ENCODE peak calls at places on chromosome 21, in eight cellular contexts. X, U, Q, Z, K, D, J and C are unnamed samples.

GRCh38 chr21:34020005-34020847 is 53.2 kb upstream of the MRPS6 start:
- DNase-seq in X (no peak), U (no peak), Q (peak; percentile 19), Z (peak; percentile 44), K (no peak), D (no peak), J (no peak), C (no peak)

GRCh38 chr21:30434033-30434631 is 4.1 kb downstream of the KRTAP13-4 start:
- DNase-seq in X (peak; percentile 2), U (no peak), Q (peak; percentile 62), Z (no peak), K (no peak), D (no peak), J (no peak), C (no peak)

GRCh38 chr21:39348040-39348354 is 891 bp downstream of the HMGN1 start:
- DNase-seq in X (no peak), U (no peak), Q (no peak), Z (no peak), K (no peak), D (no peak), J (no peak), C (no peak)

GRCh38 chr21:41766883-41767605 is at the start of gene RIPK4:
- DNase-seq in X (no peak), U (no peak), Q (peak; percentile 95), Z (no peak), K (no peak), D (peak; percentile 91), J (no peak), C (peak; percentile 92)

GRCh38 chr21:28975401-28975800 is 17.3 kb downstream of the LTN1 start:
- DNase-seq in X (peak; percentile 73), U (no peak), Q (no peak), Z (no peak), K (peak; percentile 31), D (no peak), J (no peak), C (no peak)

GRCh38 chr21:18285379-18285778 is 40.7 kb downstream of the CHODL start:
- DNase-seq in X (no peak), U (no peak), Q (no peak), Z (no peak), K (no peak), D (no peak), J (no peak), C (no peak)

GRCh38 chr21:38743772-38744529 is 61.8 kb upstream of the ETS2 start:
- DNase-seq in X (no peak), U (no peak), Q (no peak), Z (no peak), K (no peak), D (no peak), J (peak; percentile 56), C (no peak)

GRCh38 chr21:39934895-39935294 is 67.7 kb downstream of the PCP4 start:
- DNase-seq in X (no peak), U (no peak), Q (no peak), Z (no peak), K (no peak), D (no peak), J (no peak), C (no peak)

GRCh38 chr21:15138475-15138874 is 73.7 kb upstream of the NRIP1 start:
- DNase-seq in X (no peak), U (no peak), Q (no peak), Z (no peak), K (no peak), D (no peak), J (no peak), C (no peak)

GRCh38 chr21:38769253-38769780 is 36.4 kb upstream of the ETS2 start:
- DNase-seq in X (no peak), U (peak; percentile 81), Q (no peak), Z (no peak), K (no peak), D (no peak), J (no peak), C (no peak)

GRCh38 chr21:41858466-41859296 is 20.5 kb downstream of the PRDM15 start:
- DNase-seq in X (no peak), U (no peak), Q (no peak), Z (no peak), K (no peak), D (peak; percentile 56), J (no peak), C (no peak)

GRCh38 chr21:39072468-39072867 is 110.8 kb downstream of the PSMG1 start:
- DNase-seq in X (no peak), U (no peak), Q (no peak), Z (no peak), K (no peak), D (no peak), J (no peak), C (no peak)

GRCh38 chr21:42406201-42406601 is 2.5 kb downstream of the UBASH3A start:
- DNase-seq in X (no peak), U (no peak), Q (no peak), Z (peak; percentile 39), K (no peak), D (peak; percentile 39), J (no peak), C (no peak)

GRCh38 chr21:46129846-46130651 is 25.3 kb downstream of the FTCD start:
- DNase-seq in X (no peak), U (no peak), Q (no peak), Z (no peak), K (no peak), D (no peak), J (no peak), C (no peak)

GRCh38 chr21:25405991-25406390 is 201.3 kb downstream of the MRPL39 start:
- DNase-seq in X (no peak), U (no peak), Q (no peak), Z (no peak), K (no peak), D (no peak), J (no peak), C (no peak)

GRCh38 chr21:38236232-38236631 is 20.6 kb upstream of the KCNJ15 start:
- DNase-seq in X (no peak), U (no peak), Q (peak; percentile 36), Z (no peak), K (no peak), D (no peak), J (no peak), C (no peak)

GRCh38 chr21:41819236-41819855 is 52.5 kb upstream of the RIPK4 start:
- DNase-seq in X (no peak), U (no peak), Q (no peak), Z (no peak), K (no peak), D (peak; percentile 57), J (no peak), C (no peak)

GRCh38 chr21:38817371-38818335 is 11.9 kb downstream of the ETS2 start:
- DNase-seq in X (no peak), U (no peak), Q (peak; percentile 73), Z (no peak), K (no peak), D (no peak), J (peak; percentile 12), C (no peak)

GRCh38 chr21:36703626-36704280 is 4.8 kb downstream of the SIM2 start:
- DNase-seq in X (no peak), U (no peak), Q (no peak), Z (no peak), K (no peak), D (peak; percentile 53), J (no peak), C (peak; percentile 68)

GRCh38 chr21:36704281-36704957 is 5.5 kb downstream of the SIM2 start:
- DNase-seq in X (no peak), U (no peak), Q (no peak), Z (no peak), K (no peak), D (no peak), J (no peak), C (no peak)

GRCh38 chr21:36706482-36706852 is 7.6 kb downstream of the SIM2 start:
- DNase-seq in X (no peak), U (no peak), Q (no peak), Z (no peak), K (no peak), D (no peak), J (no peak), C (no peak)

GRCh38 chr21:36705679-36706481 is 7.0 kb downstream of the SIM2 start:
- DNase-seq in X (no peak), U (no peak), Q (no peak), Z (no peak), K (no peak), D (no peak), J (no peak), C (peak; percentile 82)

GRCh38 chr21:36704958-36705678 is 6.2 kb downstream of the SIM2 start:
- DNase-seq in X (no peak), U (no peak), Q (no peak), Z (no peak), K (no peak), D (no peak), J (no peak), C (no peak)
- H3K4me3 ChIP-seq in X (no peak overlapping the region), U (no peak overlapping the region), Q (no peak overlapping the region), Z (no peak overlapping the region), K (no peak overlapping the region), D (no peak overlapping the region), J (no peak overlapping the region), C (no peak overlapping the region)

GRCh38 chr21:32921632-32922230 is 104.0 kb upstream of the OLIG2 start:
- DNase-seq in X (no peak), U (no peak), Q (peak; percentile 11), Z (peak; percentile 42), K (no peak), D (peak; percentile 72), J (no peak), C (peak; percentile 57)
- TF ChIP-seq CTCF in X (peak; percentile 74), U (peak; percentile 52), Q (peak; percentile 14), Z (peak; percentile 45), K (peak; percentile 38), D (peak; percentile 52), J (no peak), C (no peak)

DNA sequence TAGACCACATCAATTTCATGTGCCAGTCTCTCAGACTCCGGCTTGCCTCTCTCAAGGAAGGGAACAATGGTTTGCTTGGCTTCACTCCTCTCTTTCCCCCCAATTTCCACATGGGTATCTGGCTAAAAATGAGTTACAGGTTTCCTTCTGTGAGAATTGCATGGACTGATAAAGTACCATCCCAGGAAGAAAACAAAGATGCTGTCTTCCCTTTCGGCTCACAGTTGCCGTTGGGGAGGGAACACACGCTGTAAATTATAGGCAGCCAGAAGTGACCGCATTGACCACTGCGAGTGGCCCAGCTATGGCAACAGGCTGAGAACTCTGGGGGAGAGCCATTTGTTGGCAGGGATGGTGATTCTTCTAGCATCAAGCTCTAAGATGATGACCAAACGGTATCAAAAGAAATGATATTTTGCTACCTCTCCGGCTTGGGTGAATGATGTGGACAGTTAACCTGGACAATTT is 2.8 kb downstream of the RUNX1 start:
- DNase-seq in X (no peak), U (no peak), Q (no peak), Z (no peak), K (no peak), D (no peak), J (no peak), C (no peak)
- H3K4me3 ChIP-seq in X (no peak overlapping the region), U (no peak overlapping the region), Q (no peak overlapping the region), Z (peak overlapping the region; percentile 8), K (peak overlapping the region; percentile 85), D (peak overlapping the region; percentile 42), J (no peak overlapping the region), C (no peak overlapping the region)

GRCh38 chr21:23127973-23128372 is 2129.8 kb downstream of the NCAM2 start:
- DNase-seq in X (no peak), U (no peak), Q (no peak), Z (no peak), K (no peak), D (no peak), J (no peak), C (no peak)

GRCh38 chr21:23130308-23130707 is 2132.1 kb downstream of the NCAM2 start:
- DNase-seq in X (no peak), U (no peak), Q (no peak), Z (no peak), K (no peak), D (no peak), J (no peak), C (no peak)

GRCh38 chr21:23131177-23131576 is 2133.0 kb downstream of the NCAM2 start:
- DNase-seq in X (no peak), U (no peak), Q (peak; percentile 0), Z (no peak), K (no peak), D (no peak), J (no peak), C (no peak)
- TF ChIP-seq CTCF in X (no peak), U (no peak), Q (no peak), Z (no peak), K (no peak), D (no peak), J (no peak), C (no peak)